ENCODE peak calls at places on chromosomes 16 and 17, in seven cellular contexts. P is GM23248, D is PC-9, T is H1, Z is neuronal stem cell, V is IMR-90, U is mammary epithelial cell. R is an unnamed sample.
A peak's percentile ranks its signal among the peaks of the same experiment; 100 is the strongest.

GRCh38 chr16:65202461-65202860 is 80.6 kb upstream of the CDH11 start:
- DNase-seq in P (peak; percentile 55), D (no peak), T (no peak), Z (no peak), V (peak; percentile 79), U (no peak), R (no peak)

GRCh38 chr16:69922200-69922599 is 28.9 kb upstream of the CLEC18A start:
- DNase-seq in P (no peak), D (no peak), T (no peak), Z (no peak), V (no peak), U (no peak), R (peak; percentile 74)

GRCh38 chr16:56288019-56288418 is 96.7 kb downstream of the GNAO1 start:
- DNase-seq in P (no peak), D (no peak), T (no peak), Z (no peak), V (no peak), U (no peak), R (no peak)

GRCh38 chr17:81335388-81336157 is 40.5 kb upstream of the SLC38A10 start:
- DNase-seq in P (no peak), D (peak; percentile 95), T (no peak), Z (no peak), V (no peak), U (no peak), R (no peak)

GRCh38 chr16:66361604-66362135 is 4.8 kb upstream of the CDH5 start:
- DNase-seq in P (no peak), D (no peak), T (no peak), Z (no peak), V (no peak), U (no peak), R (no peak)

GRCh38 chr16:14399397-14400284 is 230.4 kb downstream of the PARN start:
- DNase-seq in P (peak; percentile 74), D (peak; percentile 83), T (no peak), Z (no peak), V (peak; percentile 62), U (peak; percentile 68), R (peak; percentile 80)

GRCh38 chr17:34118564-34118963 is 136.5 kb upstream of the CCL2 start:
- DNase-seq in P (no peak), D (no peak), T (no peak), Z (no peak), V (no peak), U (no peak), R (no peak)

GRCh38 chr17:77571562-77571981 is 386.9 kb upstream of the TNRC6C start:
- DNase-seq in P (peak; percentile 28), D (no peak), T (no peak), Z (no peak), V (peak; percentile 6), U (no peak), R (peak; percentile 73)

GRCh38 chr17:77400445-77400870 is 259.7 kb downstream of the SEC14L1 start:
- DNase-seq in P (peak; percentile 67), D (no peak), T (no peak), Z (no peak), V (no peak), U (no peak), R (peak; percentile 94)

GRCh38 chr17:76543482-76544122 is 3.8 kb downstream of the PRCD start:
- DNase-seq in P (no peak), D (no peak), T (no peak), Z (no peak), V (no peak), U (no peak), R (peak; percentile 56)

GRCh38 chr17:6574689-6575595 is 18.6 kb upstream of the PITPNM3 start:
- DNase-seq in P (peak; percentile 89), D (no peak), T (no peak), Z (no peak), V (peak; percentile 73), U (peak; percentile 55), R (peak; percentile 93)

GRCh38 chr17:3447625-3448024 is 14.0 kb upstream of the OR1E2 start:
- DNase-seq in P (peak; percentile 10), D (no peak), T (no peak), Z (peak; percentile 5), V (no peak), U (peak; percentile 20), R (no peak)

GRCh38 chr16:85463672-85464071 is 149.4 kb upstream of the GSE1 start:
- DNase-seq in P (no peak), D (no peak), T (no peak), Z (no peak), V (no peak), U (no peak), R (no peak)

GRCh38 chr16:12321363-12321762 is 344.8 kb downstream of the SNX29 start:
- DNase-seq in P (no peak), D (no peak), T (no peak), Z (no peak), V (no peak), U (no peak), R (no peak)
- H3K4me2 ChIP-seq in P (no peak overlapping the region), D (no peak overlapping the region), T (no peak overlapping the region), Z (no peak overlapping the region), V (no peak overlapping the region), U (no peak overlapping the region), R (no peak overlapping the region)

GRCh38 chr17:62702746-62703268 is 75.3 kb downstream of the MRC2 start:
- DNase-seq in P (no peak), D (no peak), T (no peak), Z (no peak), V (no peak), U (no peak), R (no peak)
- H2AFZ ChIP-seq in P (no peak overlapping the region), D (no peak overlapping the region), T (no peak overlapping the region), Z (peak overlapping the region; percentile 89), V (no peak overlapping the region), U (peak overlapping the region; percentile 67), R (no peak overlapping the region)

GRCh38 chr17:61805399-61805798 is 57.9 kb downstream of the BRIP1 start:
- DNase-seq in P (peak; percentile 87), D (no peak), T (no peak), Z (no peak), V (peak; percentile 74), U (peak; percentile 58), R (no peak)
- H3K4me3 ChIP-seq in P (no peak overlapping the region), D (no peak overlapping the region), T (no peak overlapping the region), Z (no peak overlapping the region), V (no peak overlapping the region), U (no peak overlapping the region), R (no peak overlapping the region)

DNA sequence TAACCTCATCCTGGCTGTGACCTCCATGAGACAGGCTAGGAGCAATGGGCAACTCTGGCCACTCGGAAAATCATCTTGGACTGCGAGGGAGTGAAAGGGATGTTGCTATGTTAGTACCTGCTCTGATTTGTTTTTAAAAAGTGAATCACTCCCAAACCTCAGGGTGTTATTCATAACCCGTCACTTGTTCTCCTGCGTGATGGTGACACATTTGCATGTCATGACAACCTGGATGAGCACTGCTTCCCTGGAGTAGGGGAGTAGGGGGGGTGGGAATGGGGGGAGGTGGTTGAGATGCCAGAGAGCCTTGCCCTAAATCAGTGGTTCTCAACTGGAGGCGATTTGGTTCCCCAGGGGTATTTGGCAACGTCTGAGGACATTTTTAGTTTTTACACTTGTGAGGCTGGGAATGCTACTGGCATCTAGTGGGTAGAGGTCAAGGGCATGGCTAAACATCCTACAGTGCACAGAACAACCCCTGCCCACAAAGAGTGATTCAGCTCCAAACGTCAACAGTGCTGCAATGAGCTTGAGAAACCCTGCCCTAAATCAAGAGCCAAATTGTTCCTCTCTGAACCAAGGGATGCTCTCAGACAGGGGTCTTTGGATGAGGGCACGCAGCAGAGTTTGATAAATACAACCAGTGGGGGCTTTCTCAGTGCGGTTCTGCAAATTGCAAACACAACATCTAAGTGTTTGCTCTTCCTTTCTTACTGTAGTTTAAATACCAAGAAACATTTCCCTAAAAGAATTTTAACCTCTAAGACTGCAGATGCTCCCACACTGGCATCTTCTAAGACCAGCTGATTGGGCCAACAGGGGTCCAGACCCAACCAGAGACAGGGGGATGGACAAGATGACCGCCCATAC is 241.9 kb downstream of the SOX9 start:
- DNase-seq in P (peak; percentile 93), D (no peak), T (no peak), Z (no peak), V (peak; percentile 92), U (peak; percentile 98), R (no peak)
- H3K4me2 ChIP-seq in P (peak overlapping the region; percentile 52), D (peak overlapping the region; percentile 35), T (no peak overlapping the region), Z (no peak overlapping the region), V (no peak overlapping the region), U (peak overlapping the region; percentile 53), R (peak overlapping the region; percentile 41)

DNA sequence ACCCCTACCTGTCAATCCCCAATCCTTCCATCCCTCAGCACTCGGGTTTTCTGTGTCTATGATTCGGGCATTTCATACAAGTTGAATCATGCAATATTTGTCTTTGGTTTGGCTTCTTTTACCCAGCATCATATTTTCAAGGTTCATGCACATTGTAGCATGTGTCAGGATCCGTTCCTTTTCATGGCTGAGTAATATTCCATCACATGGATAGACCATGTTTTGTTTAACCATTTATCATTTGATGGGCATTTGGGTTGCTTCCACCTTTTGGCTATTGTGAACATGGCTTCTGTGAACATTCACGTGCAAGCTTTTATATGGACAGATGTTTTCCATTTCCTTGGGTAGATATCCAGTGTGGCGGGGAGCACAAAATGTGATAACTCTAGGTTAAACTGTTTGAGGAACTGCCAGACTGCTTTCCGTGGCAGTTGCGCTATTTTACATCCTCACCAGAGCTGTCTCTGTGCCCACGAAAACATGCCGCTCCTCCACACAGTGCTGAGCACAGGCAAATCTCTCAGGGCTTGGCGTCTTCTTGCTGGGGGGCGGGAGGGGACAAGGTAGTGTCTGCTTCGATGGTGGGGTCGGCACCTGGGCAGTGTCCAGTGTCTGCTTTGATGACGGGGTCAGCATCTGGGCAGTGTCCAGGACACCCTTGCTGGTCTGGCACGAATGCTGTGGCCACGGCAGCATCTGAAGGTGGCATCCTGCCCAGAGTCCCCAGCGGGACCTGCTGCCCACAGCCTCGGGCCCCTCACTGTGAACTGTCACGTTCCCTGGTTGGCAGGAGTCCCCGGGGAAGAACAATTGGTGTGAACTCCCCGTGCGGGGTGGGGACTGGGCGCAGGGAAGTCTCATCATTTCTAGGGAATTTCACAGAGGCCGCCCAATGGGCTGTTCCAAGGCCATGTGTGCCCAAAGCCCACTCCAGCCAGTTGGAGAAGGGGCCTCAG is 32.4 kb upstream of the JPH3 start:
- DNase-seq in P (no peak), D (no peak), T (no peak), Z (no peak), V (no peak), U (no peak), R (peak; percentile 82)
- H2AFZ ChIP-seq in P (no peak overlapping the region), D (no peak overlapping the region), T (no peak overlapping the region), Z (no peak overlapping the region), V (no peak overlapping the region), U (no peak overlapping the region), R (no peak overlapping the region)

R was measured in osteoblast.